ENCODE peak calls at places on chromosomes 11 and 22, in seven cellular contexts. One of them, this sample, is unnamed. For H3K9me3, the result is how much of the 10 kb centered on the place peaks cover.

GRCh38 chr11:313787-314547 is at the start of gene IFITM1:
- DNase-seq in BE2C: no peak
- DNase-seq in neural progenitor cell: peak
- DNase-seq in PC-9: no peak
- DNase-seq in SJSA1: no peak
- DNase-seq in breast epithelium: no peak
- DNase-seq in Panc1: no peak
- DNase-seq in this sample: peak

GRCh38 chr11:123740787-123741158 is 687 bp downstream of the ZNF202 start:
- DNase-seq in BE2C: no peak
- DNase-seq in neural progenitor cell: no peak
- DNase-seq in PC-9: no peak
- DNase-seq in SJSA1: no peak
- DNase-seq in breast epithelium: no peak
- DNase-seq in Panc1: no peak
- DNase-seq in this sample: no peak

GRCh38 chr11:88281317-88281712 is 56.2 kb downstream of the CTSC start:
- DNase-seq in BE2C: no peak
- DNase-seq in neural progenitor cell: peak
- DNase-seq in PC-9: no peak
- DNase-seq in SJSA1: no peak
- DNase-seq in breast epithelium: no peak
- DNase-seq in Panc1: no peak
- DNase-seq in this sample: no peak

GRCh38 chr11:14455648-14456430 is 43.8 kb downstream of the COPB1 start:
- DNase-seq in BE2C: no peak
- DNase-seq in neural progenitor cell: no peak
- DNase-seq in PC-9: no peak
- DNase-seq in SJSA1: no peak
- DNase-seq in breast epithelium: no peak
- DNase-seq in Panc1: no peak
- DNase-seq in this sample: no peak

GRCh38 chr22:36329217-36330078 is 58.3 kb downstream of the MYH9 start:
- DNase-seq in BE2C: peak
- DNase-seq in neural progenitor cell: peak
- DNase-seq in PC-9: peak
- DNase-seq in SJSA1: peak
- DNase-seq in breast epithelium: peak
- DNase-seq in Panc1: no peak
- DNase-seq in this sample: peak

GRCh38 chr22:36395922-36396321 is 8.2 kb upstream of the MYH9 start:
- DNase-seq in BE2C: no peak
- DNase-seq in neural progenitor cell: no peak
- DNase-seq in PC-9: peak
- DNase-seq in SJSA1: no peak
- DNase-seq in breast epithelium: no peak
- DNase-seq in Panc1: no peak
- DNase-seq in this sample: no peak

GRCh38 chr11:119795231-119795630 is 66.2 kb upstream of the NECTIN1 start:
- DNase-seq in BE2C: no peak
- DNase-seq in neural progenitor cell: no peak
- DNase-seq in PC-9: no peak
- DNase-seq in SJSA1: peak
- DNase-seq in breast epithelium: no peak
- DNase-seq in Panc1: no peak
- DNase-seq in this sample: peak

GRCh38 chr11:72125956-72126355 is 9.6 kb upstream of the FOLR3 start:
- DNase-seq in BE2C: no peak
- DNase-seq in neural progenitor cell: no peak
- DNase-seq in PC-9: no peak
- DNase-seq in SJSA1: no peak
- DNase-seq in breast epithelium: no peak
- DNase-seq in Panc1: no peak
- DNase-seq in this sample: no peak

GRCh38 chr22:27242917-27243589 is 558.5 kb downstream of the MN1 start:
- DNase-seq in BE2C: no peak
- DNase-seq in neural progenitor cell: no peak
- DNase-seq in PC-9: no peak
- DNase-seq in SJSA1: no peak
- DNase-seq in breast epithelium: no peak
- DNase-seq in Panc1: no peak
- DNase-seq in this sample: no peak

GRCh38 chr22:32649515-32650200 is 151.8 kb upstream of the TIMP3 start:
- DNase-seq in BE2C: no peak
- DNase-seq in neural progenitor cell: no peak
- DNase-seq in PC-9: peak
- DNase-seq in SJSA1: peak
- DNase-seq in breast epithelium: no peak
- DNase-seq in Panc1: no peak
- DNase-seq in this sample: no peak

GRCh38 chr11:30312243-30312642 is 10.7 kb upstream of the ARL14EP start:
- DNase-seq in BE2C: no peak
- DNase-seq in neural progenitor cell: no peak
- DNase-seq in PC-9: peak
- DNase-seq in SJSA1: no peak
- DNase-seq in breast epithelium: no peak
- DNase-seq in Panc1: no peak
- DNase-seq in this sample: no peak

GRCh38 chr11:10809373-10810199 is 860 bp upstream of the EIF4G2 start:
- DNase-seq in BE2C: no peak
- DNase-seq in neural progenitor cell: peak
- DNase-seq in PC-9: no peak
- DNase-seq in SJSA1: no peak
- DNase-seq in breast epithelium: no peak
- DNase-seq in Panc1: no peak
- DNase-seq in this sample: peak

GRCh38 chr11:67412495-67413179 is 2.8 kb upstream of the CARNS1 start:
- DNase-seq in BE2C: no peak
- DNase-seq in neural progenitor cell: no peak
- DNase-seq in PC-9: no peak
- DNase-seq in SJSA1: no peak
- DNase-seq in breast epithelium: no peak
- DNase-seq in Panc1: no peak
- DNase-seq in this sample: no peak

GRCh38 chr11:126197277-126197939 is 14.0 kb downstream of the RPUSD4 start:
- DNase-seq in BE2C: no peak
- DNase-seq in neural progenitor cell: no peak
- DNase-seq in PC-9: no peak
- DNase-seq in SJSA1: no peak
- DNase-seq in breast epithelium: no peak
- DNase-seq in Panc1: no peak
- DNase-seq in this sample: no peak

GRCh38 chr11:93116641-93117577 is 80.9 kb downstream of the SLC36A4 start:
- DNase-seq in BE2C: no peak
- DNase-seq in neural progenitor cell: peak
- DNase-seq in PC-9: no peak
- DNase-seq in SJSA1: no peak
- DNase-seq in breast epithelium: no peak
- DNase-seq in Panc1: no peak
- DNase-seq in this sample: no peak

GRCh38 chr11:125236072-125236825 is 71.7 kb downstream of the PKNOX2 start:
- DNase-seq in BE2C: no peak
- DNase-seq in neural progenitor cell: no peak
- DNase-seq in PC-9: peak
- DNase-seq in SJSA1: no peak
- DNase-seq in breast epithelium: no peak
- DNase-seq in Panc1: no peak
- DNase-seq in this sample: no peak

GRCh38 chr11:6319879-6320410 is 356 bp downstream of the CAVIN3 start:
- DNase-seq in BE2C: no peak
- DNase-seq in neural progenitor cell: peak
- DNase-seq in PC-9: no peak
- DNase-seq in SJSA1: peak
- DNase-seq in breast epithelium: peak
- DNase-seq in Panc1: no peak
- DNase-seq in this sample: no peak

GRCh38 chr22:17888855-17889254 is 114.6 kb upstream of the BID start:
- DNase-seq in BE2C: no peak
- DNase-seq in neural progenitor cell: peak
- DNase-seq in PC-9: no peak
- DNase-seq in SJSA1: no peak
- DNase-seq in breast epithelium: no peak
- DNase-seq in Panc1: no peak
- DNase-seq in this sample: no peak

GRCh38 chr11:119316729-119317591 is at the start of gene MCAM:
- DNase-seq in BE2C: peak
- DNase-seq in neural progenitor cell: peak
- DNase-seq in PC-9: no peak
- DNase-seq in SJSA1: peak
- DNase-seq in breast epithelium: no peak
- DNase-seq in Panc1: no peak
- DNase-seq in this sample: peak

GRCh38 chr11:117684731-117685130 is 112.3 kb downstream of the DSCAML1 start:
- DNase-seq in BE2C: no peak
- DNase-seq in neural progenitor cell: no peak
- DNase-seq in PC-9: no peak
- DNase-seq in SJSA1: no peak
- DNase-seq in breast epithelium: no peak
- DNase-seq in Panc1: no peak
- DNase-seq in this sample: no peak

GRCh38 chr11:15406952-15407351 is 292.2 kb downstream of the INSC start:
- DNase-seq in BE2C: no peak
- DNase-seq in neural progenitor cell: no peak
- DNase-seq in PC-9: no peak
- DNase-seq in SJSA1: no peak
- DNase-seq in breast epithelium: no peak
- DNase-seq in Panc1: no peak
- DNase-seq in this sample: no peak

GRCh38 chr11:134560066-134560465 is 148.0 kb upstream of the B3GAT1 start:
- DNase-seq in BE2C: no peak
- DNase-seq in neural progenitor cell: no peak
- DNase-seq in PC-9: no peak
- DNase-seq in SJSA1: no peak
- DNase-seq in breast epithelium: no peak
- DNase-seq in Panc1: no peak
- DNase-seq in this sample: no peak

GRCh38 chr11:69617682-69618081 is 23.3 kb upstream of the CCND1 start:
- DNase-seq in BE2C: no peak
- DNase-seq in neural progenitor cell: no peak
- DNase-seq in PC-9: no peak
- DNase-seq in SJSA1: no peak
- DNase-seq in breast epithelium: no peak
- DNase-seq in Panc1: no peak
- DNase-seq in this sample: no peak

GRCh38 chr11:124762624-124763155 is 600 bp upstream of the ESAM start:
- DNase-seq in BE2C: no peak
- DNase-seq in neural progenitor cell: peak
- DNase-seq in PC-9: no peak
- DNase-seq in SJSA1: no peak
- DNase-seq in breast epithelium: no peak
- DNase-seq in Panc1: no peak
- DNase-seq in this sample: no peak

GRCh38 chr11:93967944-93968343 is 53.2 kb upstream of the HEPHL1 start:
- DNase-seq in BE2C: no peak
- DNase-seq in neural progenitor cell: no peak
- DNase-seq in PC-9: no peak
- DNase-seq in SJSA1: no peak
- DNase-seq in breast epithelium: no peak
- DNase-seq in Panc1: no peak
- DNase-seq in this sample: no peak

GRCh38 chr11:55652560-55652959 is 4.4 kb downstream of the OR4S2 start:
- DNase-seq in BE2C: no peak
- DNase-seq in neural progenitor cell: no peak
- DNase-seq in PC-9: no peak
- DNase-seq in SJSA1: no peak
- DNase-seq in breast epithelium: no peak
- DNase-seq in Panc1: no peak
- DNase-seq in this sample: no peak
- H3K9me3 ChIP-seq in BE2C: under half
- H3K9me3 ChIP-seq in neural progenitor cell: under half
- H3K9me3 ChIP-seq in PC-9: under half
- H3K9me3 ChIP-seq in SJSA1: under half
- H3K9me3 ChIP-seq in breast epithelium: under half
- H3K9me3 ChIP-seq in Panc1: under half
- H3K9me3 ChIP-seq in this sample: under half

GRCh38 chr11:17513853-17514252 is 30.4 kb downstream of the USH1C start:
- DNase-seq in BE2C: no peak
- DNase-seq in neural progenitor cell: no peak
- DNase-seq in PC-9: no peak
- DNase-seq in SJSA1: no peak
- DNase-seq in breast epithelium: no peak
- DNase-seq in Panc1: no peak
- DNase-seq in this sample: no peak
- H3K4me3 ChIP-seq in BE2C: no peak
- H3K4me3 ChIP-seq in neural progenitor cell: no peak
- H3K4me3 ChIP-seq in PC-9: no peak
- H3K4me3 ChIP-seq in SJSA1: no peak
- H3K4me3 ChIP-seq in breast epithelium: no peak
- H3K4me3 ChIP-seq in Panc1: no peak
- H3K4me3 ChIP-seq in this sample: no peak

GRCh38 chr22:47281126-47282106 is 519.0 kb downstream of the TBC1D22A start:
- DNase-seq in BE2C: no peak
- DNase-seq in neural progenitor cell: no peak
- DNase-seq in PC-9: no peak
- DNase-seq in SJSA1: no peak
- DNase-seq in breast epithelium: no peak
- DNase-seq in Panc1: no peak
- DNase-seq in this sample: no peak
- H3K9me3 ChIP-seq in BE2C: under half
- H3K9me3 ChIP-seq in neural progenitor cell: under half
- H3K9me3 ChIP-seq in PC-9: under half
- H3K9me3 ChIP-seq in SJSA1: under half
- H3K9me3 ChIP-seq in breast epithelium: under half
- H3K9me3 ChIP-seq in Panc1: under half
- H3K9me3 ChIP-seq in this sample: under half

DNA sequence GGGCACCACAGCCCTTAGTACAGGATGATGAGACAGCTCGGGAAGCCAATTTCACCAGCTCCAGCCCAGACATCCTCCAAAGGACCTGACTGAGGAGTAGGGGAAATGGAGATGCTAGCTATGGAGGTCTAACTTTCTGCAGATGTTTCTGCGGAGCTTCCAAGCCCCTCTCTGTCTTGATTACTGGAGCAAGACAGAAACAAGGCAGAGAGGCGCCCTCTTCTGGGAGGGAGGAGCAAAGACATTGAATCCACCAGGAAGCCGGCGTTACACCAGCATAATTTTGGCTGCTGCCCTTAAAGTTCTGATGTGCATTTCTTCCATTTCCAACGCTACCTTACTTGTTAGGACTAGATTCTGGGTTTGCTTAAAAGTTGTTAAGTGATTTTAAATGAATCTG is 107.3 kb upstream of the HSD17B12 start:
- DNase-seq in BE2C: peak
- DNase-seq in neural progenitor cell: peak
- DNase-seq in PC-9: no peak
- DNase-seq in SJSA1: no peak
- DNase-seq in breast epithelium: no peak
- DNase-seq in Panc1: no peak
- DNase-seq in this sample: peak
- H3K4me3 ChIP-seq in BE2C: no peak
- H3K4me3 ChIP-seq in neural progenitor cell: no peak
- H3K4me3 ChIP-seq in PC-9: no peak
- H3K4me3 ChIP-seq in SJSA1: no peak
- H3K4me3 ChIP-seq in breast epithelium: no peak
- H3K4me3 ChIP-seq in Panc1: no peak
- H3K4me3 ChIP-seq in this sample: no peak

This sample was measured in A673.